ENCODE peak calls at places on chromosomes 16 and 17, in five cellular contexts. One of them, this sample, is unnamed. For H3K4me1 and H3K9me3, the result is how much of the 10 kb centered on the place peaks cover.

GRCh38 chr17:71296005-71296404 is 824.8 kb upstream of the SOX9 start:
- DNase-seq in aorta: no peak
- DNase-seq in small intestine: no peak
- DNase-seq in psoas muscle: no peak
- DNase-seq in tibial artery: no peak
- DNase-seq in this sample: no peak

GRCh38 chr16:28292731-28293588 is 635 bp downstream of the SBK1 start:
- DNase-seq in aorta: no peak
- DNase-seq in small intestine: no peak
- DNase-seq in psoas muscle: peak
- DNase-seq in tibial artery: no peak
- DNase-seq in this sample: no peak

GRCh38 chr17:55005520-55005919 is 37.0 kb downstream of the STXBP4 start:
- DNase-seq in aorta: no peak
- DNase-seq in small intestine: peak
- DNase-seq in psoas muscle: no peak
- DNase-seq in tibial artery: no peak
- DNase-seq in this sample: no peak

GRCh38 chr17:6661464-6661848 is 9.9 kb downstream of the C17orf100 start:
- DNase-seq in aorta: no peak
- DNase-seq in small intestine: no peak
- DNase-seq in psoas muscle: no peak
- DNase-seq in tibial artery: no peak
- DNase-seq in this sample: no peak

GRCh38 chr16:86507173-86508027 is 2.9 kb upstream of the FOXF1 start:
- DNase-seq in aorta: no peak
- DNase-seq in small intestine: no peak
- DNase-seq in psoas muscle: no peak
- DNase-seq in tibial artery: no peak
- DNase-seq in this sample: no peak

GRCh38 chr16:15900901-15901465 is 12.6 kb upstream of the CEP20 start:
- DNase-seq in aorta: no peak
- DNase-seq in small intestine: no peak
- DNase-seq in psoas muscle: no peak
- DNase-seq in tibial artery: no peak
- DNase-seq in this sample: no peak

GRCh38 chr17:5705081-5705875 is 121.0 kb upstream of the NLRP1 start:
- DNase-seq in aorta: no peak
- DNase-seq in small intestine: no peak
- DNase-seq in psoas muscle: no peak
- DNase-seq in tibial artery: no peak
- DNase-seq in this sample: no peak

GRCh38 chr17:63773272-63774140 is at the start of gene CCDC47:
- DNase-seq in aorta: peak
- DNase-seq in small intestine: peak
- DNase-seq in psoas muscle: peak
- DNase-seq in tibial artery: peak
- DNase-seq in this sample: peak

GRCh38 chr16:66250686-66251405 is 115.6 kb upstream of the CDH5 start:
- DNase-seq in aorta: peak
- DNase-seq in small intestine: no peak
- DNase-seq in psoas muscle: peak
- DNase-seq in tibial artery: peak
- DNase-seq in this sample: no peak

GRCh38 chr16:87459833-87460232 is 33.0 kb downstream of the ZCCHC14 start:
- DNase-seq in aorta: no peak
- DNase-seq in small intestine: no peak
- DNase-seq in psoas muscle: no peak
- DNase-seq in tibial artery: no peak
- DNase-seq in this sample: no peak

GRCh38 chr17:79615926-79616325 is 5.1 kb upstream of the RBFOX3 start:
- DNase-seq in aorta: peak
- DNase-seq in small intestine: no peak
- DNase-seq in psoas muscle: peak
- DNase-seq in tibial artery: no peak
- DNase-seq in this sample: no peak

GRCh38 chr16:24971718-24972117 is 43.5 kb downstream of the ARHGAP17 start:
- DNase-seq in aorta: no peak
- DNase-seq in small intestine: no peak
- DNase-seq in psoas muscle: no peak
- DNase-seq in tibial artery: no peak
- DNase-seq in this sample: no peak

GRCh38 chr17:53033297-53033696 is 789.4 kb upstream of the KIF2B start:
- DNase-seq in aorta: no peak
- DNase-seq in small intestine: no peak
- DNase-seq in psoas muscle: no peak
- DNase-seq in tibial artery: no peak
- DNase-seq in this sample: no peak

DNA sequence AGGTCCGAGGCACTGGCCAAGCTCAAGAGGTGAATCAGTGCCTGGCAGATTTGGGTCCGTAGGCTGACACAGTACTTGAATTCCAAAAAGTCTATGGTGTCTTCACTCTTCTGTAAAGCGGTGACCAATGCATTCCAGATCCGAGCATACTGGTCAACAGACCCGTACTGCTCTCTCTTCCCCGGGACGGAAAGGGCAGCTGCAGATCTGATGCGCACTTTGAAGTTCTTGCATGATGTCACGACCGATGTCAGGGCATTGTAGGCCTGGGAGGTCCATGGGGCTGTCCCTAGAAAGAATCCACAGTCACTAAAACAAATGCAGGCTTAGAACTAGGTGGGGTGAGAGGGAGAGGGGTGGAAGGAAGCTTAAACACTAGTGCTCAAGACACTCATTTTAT is 34.9 kb downstream of the HEATR6 start:
- DNase-seq in aorta: no peak
- DNase-seq in small intestine: no peak
- DNase-seq in psoas muscle: no peak
- DNase-seq in tibial artery: no peak
- DNase-seq in this sample: no peak
- H3K4me3 ChIP-seq in aorta: no peak
- H3K4me3 ChIP-seq in small intestine: no peak
- H3K4me3 ChIP-seq in psoas muscle: no peak
- H3K4me3 ChIP-seq in tibial artery: no peak
- H3K4me3 ChIP-seq in this sample: no peak

DNA sequence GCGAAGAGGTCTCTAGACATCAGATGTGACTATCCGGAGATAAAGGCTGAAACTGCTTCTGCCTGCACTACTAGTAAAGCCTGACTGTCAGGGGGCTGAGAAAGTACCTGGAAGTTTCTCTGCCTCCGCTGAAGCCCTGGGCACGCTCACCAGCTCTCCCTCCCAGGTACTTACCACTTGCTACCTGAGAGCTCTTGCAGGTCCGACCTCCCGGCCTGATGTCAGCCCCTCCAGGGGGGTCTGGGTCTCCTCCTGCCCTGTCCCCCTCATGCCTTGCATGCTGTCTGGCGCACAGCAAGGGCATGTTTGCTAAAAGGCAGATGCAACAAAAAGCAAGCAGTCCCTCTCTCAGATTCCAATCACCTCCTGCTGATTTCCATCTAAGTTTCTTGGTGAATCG is 17.4 kb downstream of the ZDHHC7 start:
- DNase-seq in aorta: peak
- DNase-seq in small intestine: no peak
- DNase-seq in psoas muscle: peak
- DNase-seq in tibial artery: no peak
- DNase-seq in this sample: no peak
- H3K4me1 ChIP-seq in aorta: under half
- H3K4me1 ChIP-seq in small intestine: under half
- H3K4me1 ChIP-seq in psoas muscle: under half
- H3K4me1 ChIP-seq in tibial artery: under half
- H3K4me1 ChIP-seq in this sample: under half

DNA sequence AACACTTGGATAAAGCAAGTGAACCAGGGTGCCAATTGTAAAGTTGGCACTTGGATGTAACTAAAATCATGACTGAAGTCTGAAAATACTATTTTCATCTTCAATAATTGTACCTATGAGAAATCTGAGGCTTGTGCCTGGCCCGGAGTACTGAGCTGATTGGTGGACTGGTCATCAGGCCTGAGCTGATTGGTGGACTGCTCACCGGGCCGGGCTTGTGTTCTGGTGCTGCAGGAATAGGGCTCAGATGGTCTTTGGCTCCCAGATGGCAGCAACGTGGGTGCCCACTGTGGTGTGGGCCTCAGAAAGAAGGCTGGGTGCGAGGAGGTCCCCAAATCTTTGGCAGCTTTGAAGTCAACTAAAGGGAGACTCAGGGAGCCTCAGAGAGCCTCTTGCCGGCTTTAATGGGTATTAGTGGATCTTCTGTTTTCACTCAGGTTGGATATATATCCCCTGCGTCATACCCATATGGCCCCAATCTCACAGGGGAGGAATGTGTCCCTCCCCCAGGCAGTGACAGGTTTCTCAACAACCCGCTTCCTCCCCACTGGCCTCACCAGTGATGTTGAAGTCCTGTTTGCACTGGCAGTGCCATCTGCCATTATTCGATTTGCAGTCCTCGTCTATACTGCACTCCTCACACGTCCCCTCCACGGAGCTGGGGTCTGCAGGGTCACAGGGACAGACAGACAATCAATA is 4.7 kb downstream of the UMOD start:
- DNase-seq in aorta: no peak
- DNase-seq in small intestine: no peak
- DNase-seq in psoas muscle: no peak
- DNase-seq in tibial artery: no peak
- DNase-seq in this sample: no peak
- H3K9me3 ChIP-seq in aorta: under half
- H3K9me3 ChIP-seq in small intestine: under half
- H3K9me3 ChIP-seq in psoas muscle: under half
- H3K9me3 ChIP-seq in tibial artery: under half
- H3K9me3 ChIP-seq in this sample: under half

GRCh38 chr16:1536601-1537000 is 3.1 kb downstream of the TMEM204 start:
- DNase-seq in aorta: no peak
- DNase-seq in small intestine: no peak
- DNase-seq in psoas muscle: peak
- DNase-seq in tibial artery: no peak
- DNase-seq in this sample: no peak
- H3K4me3 ChIP-seq in aorta: no peak
- H3K4me3 ChIP-seq in small intestine: no peak
- H3K4me3 ChIP-seq in psoas muscle: peak
- H3K4me3 ChIP-seq in tibial artery: peak
- H3K4me3 ChIP-seq in this sample: no peak

DNA sequence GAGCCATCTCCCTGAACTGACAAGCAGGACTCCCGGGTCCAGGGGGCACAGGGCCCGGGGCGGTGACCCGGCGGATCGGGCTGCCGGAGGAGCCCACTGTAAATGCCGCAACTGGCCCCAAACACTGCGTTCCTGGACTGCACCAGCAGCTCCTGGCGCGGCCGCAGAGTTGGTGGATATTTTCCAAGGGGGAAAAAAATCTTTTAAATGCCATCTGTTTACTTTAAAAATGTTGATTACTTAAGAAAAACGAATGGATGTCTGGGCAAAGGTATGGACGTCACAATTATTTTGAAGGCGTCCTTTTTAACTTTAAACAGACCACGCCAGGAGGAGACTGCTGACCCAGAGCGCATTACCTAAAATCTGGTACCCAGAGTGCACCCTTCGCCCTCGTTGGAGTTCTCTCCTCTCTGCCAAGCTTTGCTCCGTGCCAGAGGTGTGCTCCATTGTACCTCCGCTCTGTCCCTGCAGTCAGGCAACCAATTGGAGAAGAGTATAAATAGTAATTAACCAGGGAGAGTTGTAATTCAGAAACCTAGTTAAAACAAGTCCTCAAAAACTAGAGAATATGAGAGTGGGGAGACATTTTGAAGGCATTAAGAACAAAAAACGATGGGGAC is 3.5 kb downstream of the HS3ST3B1 start:
- DNase-seq in aorta: no peak
- DNase-seq in small intestine: no peak
- DNase-seq in psoas muscle: no peak
- DNase-seq in tibial artery: no peak
- DNase-seq in this sample: no peak
- H3K4me1 ChIP-seq in aorta: under half
- H3K4me1 ChIP-seq in small intestine: under half
- H3K4me1 ChIP-seq in psoas muscle: under half
- H3K4me1 ChIP-seq in tibial artery: under half
- H3K4me1 ChIP-seq in this sample: under half

DNA sequence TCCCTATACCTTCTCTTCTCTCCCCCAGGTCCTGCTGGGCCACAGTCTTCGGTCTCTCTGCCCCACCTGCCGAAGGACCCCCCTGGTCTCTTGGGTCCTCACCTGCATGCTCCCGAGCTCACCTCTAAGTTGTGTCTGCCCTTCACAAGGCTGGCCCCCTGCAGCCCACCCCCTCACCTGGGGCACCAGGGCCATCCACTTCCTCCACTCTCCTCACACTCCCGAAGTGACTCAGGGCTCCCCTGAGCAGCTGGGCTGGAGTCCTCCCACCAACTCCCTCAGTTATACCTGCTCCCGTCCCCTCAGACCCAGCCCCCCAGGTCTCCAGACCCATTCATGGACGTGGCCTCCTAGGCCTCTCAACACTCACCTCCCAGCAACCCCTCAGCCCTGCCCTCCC is 822.0 kb downstream of the KCNJ18 start:
- DNase-seq in aorta: no peak
- DNase-seq in small intestine: no peak
- DNase-seq in psoas muscle: no peak
- DNase-seq in tibial artery: no peak
- DNase-seq in this sample: no peak
- H3K9me3 ChIP-seq in aorta: under half
- H3K9me3 ChIP-seq in small intestine: under half
- H3K9me3 ChIP-seq in psoas muscle: under half
- H3K9me3 ChIP-seq in tibial artery: under half
- H3K9me3 ChIP-seq in this sample: under half

GRCh38 chr17:17028059-17028877 is 14.0 kb upstream of the MPRIP start:
- DNase-seq in aorta: peak
- DNase-seq in small intestine: peak
- DNase-seq in psoas muscle: peak
- DNase-seq in tibial artery: no peak
- DNase-seq in this sample: peak
- H3K4me3 ChIP-seq in aorta: no peak
- H3K4me3 ChIP-seq in small intestine: no peak
- H3K4me3 ChIP-seq in psoas muscle: no peak
- H3K4me3 ChIP-seq in tibial artery: no peak
- H3K4me3 ChIP-seq in this sample: peak

DNA sequence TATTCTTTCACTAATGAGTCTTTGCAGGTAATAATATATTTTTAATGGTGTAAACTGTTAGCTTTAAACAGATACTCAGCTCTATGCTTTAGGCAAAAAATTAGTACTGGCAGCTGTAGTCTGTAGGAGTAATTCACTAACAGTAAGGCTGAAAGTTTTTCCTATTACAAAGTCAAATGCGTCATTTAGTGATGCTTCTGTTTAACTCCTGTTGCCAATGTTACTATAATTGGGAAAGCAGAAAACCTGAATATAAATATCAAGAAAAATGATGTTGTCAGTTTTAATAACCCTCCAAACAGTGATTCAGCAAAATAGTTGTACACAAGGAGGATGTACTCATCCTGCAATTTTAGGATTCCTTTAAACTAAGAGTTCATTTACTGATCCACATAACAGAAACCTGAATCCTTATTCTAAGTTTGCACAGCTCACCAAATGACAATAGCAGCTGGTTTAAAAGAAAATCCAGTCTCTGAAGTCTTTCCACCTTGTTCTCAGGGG is 4.3 kb downstream of the CDR2 start:
- DNase-seq in aorta: no peak
- DNase-seq in small intestine: no peak
- DNase-seq in psoas muscle: no peak
- DNase-seq in tibial artery: no peak
- DNase-seq in this sample: no peak
- H3K4me1 ChIP-seq in aorta: under half
- H3K4me1 ChIP-seq in small intestine: under half
- H3K4me1 ChIP-seq in psoas muscle: under half
- H3K4me1 ChIP-seq in tibial artery: under half
- H3K4me1 ChIP-seq in this sample: half or more

This sample was measured in keratinocyte.